ENCODE peak calls at places on chromosomes 1 and 21, in eight cellular contexts. S, B, P, M, A, Q, W and Z are unnamed samples.

GRCh38 chr1:36248250-36248894 is 24.1 kb downstream of the THRAP3 start:
- DNase-seq in S (no peak), B (peak), P (peak), M (peak), A (peak), Q (peak), W (peak), Z (peak)

GRCh38 chr1:101037316-101037715 is 11.7 kb upstream of the DPH5 start:
- DNase-seq in S (no peak), B (peak), P (no peak), M (no peak), A (no peak), Q (no peak), W (no peak), Z (no peak)

GRCh38 chr1:41122851-41123518 is 101.5 kb upstream of the SLFNL1 start:
- DNase-seq in S (no peak), B (peak), P (no peak), M (peak), A (peak), Q (peak), W (peak), Z (peak)

GRCh38 chr21:41583274-41583790 is 75.4 kb upstream of the TMPRSS2 start:
- DNase-seq in S (no peak), B (peak), P (peak), M (no peak), A (no peak), Q (no peak), W (no peak), Z (peak)

GRCh38 chr1:12177999-12178441 is 11.2 kb downstream of the TNFRSF1B start:
- DNase-seq in S (no peak), B (peak), P (peak), M (peak), A (peak), Q (peak), W (peak), Z (peak)

GRCh38 chr1:163561570-163562295 is 240.0 kb downstream of the NUF2 start:
- DNase-seq in S (no peak), B (no peak), P (no peak), M (peak), A (peak), Q (peak), W (peak), Z (peak)

GRCh38 chr1:205191617-205192016 is 19.9 kb downstream of the DSTYK start:
- DNase-seq in S (no peak), B (no peak), P (no peak), M (no peak), A (no peak), Q (no peak), W (peak), Z (no peak)

GRCh38 chr1:218661411-218661810 is 316.3 kb downstream of the TGFB2 start:
- DNase-seq in S (no peak), B (no peak), P (no peak), M (no peak), A (no peak), Q (no peak), W (no peak), Z (no peak)

GRCh38 chr1:31664528-31664927 is 19.9 kb upstream of the PEF1 start:
- DNase-seq in S (no peak), B (no peak), P (no peak), M (no peak), A (no peak), Q (no peak), W (no peak), Z (no peak)

GRCh38 chr1:89351622-89352311 is 12.1 kb upstream of the GBP6 start:
- DNase-seq in S (no peak), B (no peak), P (no peak), M (no peak), A (peak), Q (no peak), W (no peak), Z (no peak)

GRCh38 chr1:54716299-54717047 is 812 bp downstream of the TTC4 start:
- DNase-seq in S (no peak), B (peak), P (no peak), M (peak), A (peak), Q (no peak), W (peak), Z (peak)

GRCh38 chr21:30234643-30235042 is 18.7 kb upstream of the CLDN8 start:
- DNase-seq in S (no peak), B (no peak), P (no peak), M (peak), A (peak), Q (no peak), W (peak), Z (no peak)

GRCh38 chr1:10459185-10459584 is 9.4 kb downstream of the CORT start:
- DNase-seq in S (no peak), B (peak), P (no peak), M (peak), A (peak), Q (peak), W (peak), Z (peak)

GRCh38 chr1:209029737-209030136 is 553.8 kb upstream of the CAMK1G start:
- DNase-seq in S (no peak), B (no peak), P (no peak), M (peak), A (no peak), Q (no peak), W (peak), Z (no peak)

GRCh38 chr1:246639732-246640131 is 73.5 kb downstream of the CNST start:
- DNase-seq in S (no peak), B (no peak), P (no peak), M (no peak), A (no peak), Q (no peak), W (no peak), Z (no peak)

GRCh38 chr1:24635195-24635843 is 7.8 kb upstream of the SRRM1 start:
- DNase-seq in S (no peak), B (peak), P (no peak), M (peak), A (peak), Q (peak), W (peak), Z (peak)

GRCh38 chr1:200226268-200226968 is 183.4 kb downstream of the ZNF281 start:
- DNase-seq in S (no peak), B (peak), P (no peak), M (no peak), A (no peak), Q (no peak), W (peak), Z (no peak)

GRCh38 chr1:221939598-221939997 is 197.7 kb upstream of the DUSP10 start:
- DNase-seq in S (peak), B (no peak), P (no peak), M (no peak), A (no peak), Q (no peak), W (no peak), Z (no peak)

GRCh38 chr1:78348526-78349284 is 142.1 kb upstream of the PTGFR start:
- DNase-seq in S (no peak), B (peak), P (no peak), M (peak), A (no peak), Q (no peak), W (peak), Z (peak)

GRCh38 chr1:229334269-229334668 is 8.6 kb downstream of the CCSAP start:
- DNase-seq in S (no peak), B (no peak), P (no peak), M (no peak), A (no peak), Q (no peak), W (no peak), Z (no peak)

GRCh38 chr1:68116643-68117235 is 66.3 kb upstream of the DIRAS3 start:
- DNase-seq in S (no peak), B (peak), P (peak), M (peak), A (peak), Q (peak), W (peak), Z (peak)

GRCh38 chr1:178461104-178461503 is 35.7 kb downstream of the CLEC20A start:
- DNase-seq in S (no peak), B (no peak), P (no peak), M (no peak), A (no peak), Q (no peak), W (no peak), Z (no peak)

GRCh38 chr1:108605633-108606032 is 45.7 kb downstream of the EEIG2 start:
- DNase-seq in S (no peak), B (no peak), P (no peak), M (no peak), A (no peak), Q (no peak), W (no peak), Z (no peak)

GRCh38 chr21:31886896-31887595 is 14.2 kb downstream of the HUNK start:
- DNase-seq in S (no peak), B (no peak), P (no peak), M (peak), A (peak), Q (no peak), W (no peak), Z (no peak)

GRCh38 chr1:22976461-22977243 is 4.0 kb upstream of the LACTBL1 start:
- DNase-seq in S (peak), B (peak), P (peak), M (peak), A (peak), Q (peak), W (peak), Z (peak)

GRCh38 chr1:54287176-54287650 is 87.2 kb downstream of the MRPL37 start:
- DNase-seq in S (peak), B (peak), P (peak), M (peak), A (peak), Q (no peak), W (peak), Z (peak)

GRCh38 chr1:48202030-48202752 is 20.3 kb upstream of the SLC5A9 start:
- DNase-seq in S (peak), B (peak), P (peak), M (peak), A (peak), Q (peak), W (peak), Z (peak)

GRCh38 chr21:41956926-41957729 is 3.3 kb upstream of the C2CD2 start:
- DNase-seq in S (no peak), B (peak), P (no peak), M (peak), A (peak), Q (no peak), W (peak), Z (peak)

GRCh38 chr1:58659516-58659915 is 40.3 kb downstream of the MYSM1 start:
- DNase-seq in S (no peak), B (no peak), P (no peak), M (no peak), A (no peak), Q (no peak), W (no peak), Z (no peak)

DNA sequence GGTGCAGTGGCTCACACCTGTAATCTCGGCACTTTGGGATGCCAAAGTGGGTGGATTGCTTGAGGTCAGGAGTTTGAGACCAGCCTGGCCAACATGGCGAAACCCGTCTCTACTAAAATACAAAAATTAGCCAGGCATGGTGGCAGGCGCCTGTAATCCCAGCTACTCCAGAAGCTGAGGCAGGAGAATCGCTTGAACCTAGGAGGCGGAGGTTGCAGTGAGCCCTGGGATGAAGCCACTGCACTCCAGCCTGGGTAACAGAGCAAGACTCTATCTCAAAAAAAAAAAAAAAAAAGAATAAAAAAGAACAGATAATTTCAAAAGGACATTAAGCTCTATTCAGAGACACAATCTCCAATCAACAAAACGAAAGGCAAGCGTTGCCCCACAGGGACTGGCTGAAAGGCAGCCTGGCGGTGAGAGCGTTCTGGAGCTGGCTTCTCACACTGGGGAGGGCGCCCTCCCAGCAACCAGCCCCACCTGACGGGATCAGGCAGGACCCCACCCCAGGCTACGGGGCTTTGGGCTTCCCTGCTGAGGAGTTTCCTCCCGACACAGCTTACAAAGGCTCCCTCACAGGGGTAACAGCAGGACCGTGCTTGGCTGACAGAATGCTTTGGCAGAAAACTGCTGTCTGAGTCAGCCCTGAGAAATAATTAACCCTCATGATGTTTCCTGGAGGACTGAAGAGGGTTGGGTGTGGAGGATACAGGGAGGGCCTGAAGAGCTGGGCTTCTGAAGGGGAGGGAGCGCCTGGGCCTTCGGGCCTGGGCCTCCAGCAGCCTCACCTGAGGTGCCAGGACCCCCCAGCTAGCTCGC is 31.1 kb upstream of the SRP9 start:
- DNase-seq in S (no peak), B (peak), P (peak), M (peak), A (peak), Q (peak), W (peak), Z (peak)
- TF ChIP-seq CTCF in S (no peak), B (no peak), P (peak), M (peak), A (peak), Q (no peak), W (peak), Z (peak)

DNA sequence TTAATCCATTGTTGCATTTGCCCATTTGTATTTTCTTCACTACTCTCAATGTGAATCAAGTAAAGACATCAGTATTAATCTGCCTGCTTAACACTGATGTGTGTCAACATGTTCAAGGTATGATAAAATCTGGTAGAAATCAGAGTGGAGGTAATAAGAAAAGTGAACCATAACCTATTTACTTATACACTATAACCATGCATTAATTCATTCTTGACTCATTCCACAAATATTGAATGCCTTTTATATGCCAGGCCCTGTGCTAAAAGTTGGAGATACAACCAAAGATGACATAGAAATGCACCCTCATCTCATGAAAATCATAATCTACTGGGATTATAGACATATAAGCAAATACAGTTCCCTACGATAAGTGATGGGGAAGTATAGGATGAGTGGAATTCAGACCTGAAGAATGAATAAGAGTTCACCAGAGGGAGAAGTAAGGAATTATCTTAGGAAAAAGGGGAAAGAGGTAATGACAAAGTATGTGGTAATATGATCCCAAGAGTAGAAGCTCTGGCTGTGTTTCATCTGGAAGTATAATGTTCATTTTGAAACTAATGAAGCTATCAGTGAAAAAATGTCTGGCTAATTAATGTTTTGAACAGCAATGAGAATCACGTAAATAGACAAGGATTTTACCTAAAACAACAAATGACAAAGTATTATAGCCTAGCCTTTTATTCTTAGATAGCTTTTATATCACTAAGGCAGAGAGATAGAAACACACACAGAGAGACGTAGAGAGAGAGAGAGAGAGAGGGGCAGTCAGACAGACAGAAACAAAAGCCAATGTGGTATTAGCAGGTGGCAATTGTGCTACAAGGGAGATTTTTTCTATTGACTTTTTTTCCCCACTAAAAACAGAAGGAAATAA is 7.0 kb upstream of the RWDD3 start:
- DNase-seq in S (no peak), B (no peak), P (no peak), M (peak), A (no peak), Q (no peak), W (peak), Z (no peak)
- H3K4me3 ChIP-seq in S (no peak), B (no peak), P (no peak), M (no peak), A (no peak), Q (no peak), W (no peak), Z (no peak)

DNA sequence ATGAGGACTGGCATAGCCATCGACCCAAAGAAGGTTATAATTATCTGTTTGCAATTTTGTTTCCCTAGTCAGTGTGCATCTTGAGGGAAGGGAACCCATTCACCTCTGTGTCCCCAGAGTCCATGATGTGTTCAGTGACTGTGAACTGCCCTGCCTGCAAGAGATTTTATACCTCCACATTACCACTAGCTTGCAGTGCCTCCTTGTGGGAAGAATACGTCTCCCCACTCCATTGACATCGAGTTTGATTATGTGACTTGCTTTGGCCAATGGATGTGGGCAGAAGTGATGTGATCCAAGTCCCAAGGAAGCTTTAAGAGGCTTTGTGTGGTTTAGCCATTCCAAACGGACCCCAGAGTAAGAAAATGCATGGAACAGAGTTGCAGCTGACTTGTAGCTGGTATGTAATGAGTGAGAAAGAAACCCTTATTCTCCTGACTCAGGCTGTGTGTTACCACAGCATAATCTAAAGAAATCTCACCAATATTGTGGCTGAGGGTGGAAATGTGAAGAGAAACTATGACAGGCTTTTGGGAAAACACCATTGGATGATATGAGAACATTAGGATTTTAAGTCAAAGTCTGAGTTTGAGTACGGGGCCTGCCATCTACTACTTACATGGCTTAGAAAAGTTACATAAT is 47.8 kb upstream of the NRDC start:
- DNase-seq in S (no peak), B (peak), P (no peak), M (peak), A (peak), Q (no peak), W (peak), Z (peak)
- TF ChIP-seq CTCF in S (no peak), B (peak), P (no peak), M (peak), A (peak), Q (peak), W (peak), Z (peak)

GRCh38 chr1:160101037-160101716 is 2.8 kb upstream of the IGSF8 start:
- DNase-seq in S (peak), B (peak), P (peak), M (peak), A (peak), Q (peak), W (peak), Z (peak)
- H3K4me3 ChIP-seq in S (no peak), B (no peak), P (no peak), M (no peak), A (no peak), Q (no peak), W (no peak), Z (no peak)